ENCODE peak calls at places on chromosomes 5 and 9, in four cellular contexts. Z, M, D and V are unnamed samples.

GRCh38 chr9:97710356-97711222 is 13.4 kb upstream of the XPA start:
- DNase-seq in Z (peak; percentile 47), M (peak; percentile 33), D (peak; percentile 75), V (peak; percentile 87)

GRCh38 chr9:82600536-82601271 is 462.2 kb downstream of the RASEF start:
- DNase-seq in Z (no peak), M (no peak), D (no peak), V (no peak)

GRCh38 chr9:102631559-102631958 is 363.6 kb upstream of the CYLC2 start:
- DNase-seq in Z (no peak), M (no peak), D (peak; percentile 27), V (no peak)

GRCh38 chr5:78638423-78638822 is 10.1 kb downstream of the LHFPL2 start:
- DNase-seq in Z (peak; percentile 19), M (peak; percentile 62), D (peak; percentile 84), V (peak; percentile 87)

GRCh38 chr9:123329329-123329955 is 26.6 kb upstream of the CRB2 start:
- DNase-seq in Z (no peak), M (peak; percentile 35), D (no peak), V (no peak)

GRCh38 chr9:126676102-126676684 is 62.5 kb downstream of the LMX1B start:
- DNase-seq in Z (no peak), M (no peak), D (no peak), V (no peak)

GRCh38 chr5:31531543-31531887 is 378 bp downstream of the DROSHA start:
- DNase-seq in Z (no peak), M (no peak), D (peak; percentile 9), V (peak; percentile 18)

GRCh38 chr5:167916706-167917105 is 374.7 kb upstream of the WWC1 start:
- DNase-seq in Z (peak; percentile 48), M (peak; percentile 33), D (no peak), V (no peak)

GRCh38 chr5:112419596-112420110 is 576 bp upstream of the EPB41L4A start:
- DNase-seq in Z (peak; percentile 36), M (peak; percentile 49), D (peak; percentile 66), V (no peak)

GRCh38 chr9:91530829-91531228 is 107.2 kb upstream of the NFIL3 start:
- DNase-seq in Z (no peak), M (no peak), D (no peak), V (no peak)

GRCh38 chr5:66440202-66440680 is 156.0 kb upstream of the MAST4 start:
- DNase-seq in Z (no peak), M (peak; percentile 58), D (no peak), V (peak; percentile 12)

GRCh38 chr9:127108182-127108876 is 14.1 kb downstream of the ANGPTL2 start:
- DNase-seq in Z (no peak), M (no peak), D (no peak), V (no peak)

GRCh38 chr5:137036630-137037029 is 462.5 kb downstream of the SPOCK1 start:
- DNase-seq in Z (no peak), M (no peak), D (no peak), V (no peak)

GRCh38 chr9:114723926-114724325 is 41.9 kb upstream of the TEX48 start:
- DNase-seq in Z (no peak), M (no peak), D (no peak), V (no peak)

GRCh38 chr9:131868766-131869165 is 128.9 kb upstream of the RAPGEF1 start:
- DNase-seq in Z (no peak), M (no peak), D (no peak), V (no peak)

GRCh38 chr5:44774279-44774880 is 34.4 kb upstream of the MRPS30 start:
- DNase-seq in Z (no peak), M (no peak), D (peak; percentile 49), V (no peak)

GRCh38 chr5:125394661-125395280 is 648.3 kb upstream of the ZNF608 start:
- DNase-seq in Z (no peak), M (no peak), D (no peak), V (no peak)

GRCh38 chr9:127595606-127596005 is 16.5 kb upstream of the STXBP1 start:
- DNase-seq in Z (no peak), M (no peak), D (no peak), V (no peak)

GRCh38 chr5:109078448-109078847 is 330.8 kb downstream of the FER start:
- DNase-seq in Z (no peak), M (no peak), D (no peak), V (no peak)

GRCh38 chr5:126450388-126450787 is 27.2 kb downstream of the GRAMD2B start:
- DNase-seq in Z (no peak), M (no peak), D (no peak), V (no peak)

GRCh38 chr9:110391826-110392485 is 54.3 kb upstream of the TXNDC8 start:
- DNase-seq in Z (no peak), M (no peak), D (no peak), V (no peak)

GRCh38 chr9:124593080-124594058 is 86.2 kb upstream of the NR5A1 start:
- DNase-seq in Z (no peak), M (no peak), D (no peak), V (no peak)

GRCh38 chr5:40615586-40616193 is 64.0 kb upstream of the PTGER4 start:
- DNase-seq in Z (no peak), M (no peak), D (no peak), V (no peak)

GRCh38 chr9:93307468-93308157 is 123.7 kb downstream of the WNK2 start:
- DNase-seq in Z (no peak), M (no peak), D (no peak), V (no peak)

GRCh38 chr5:38465045-38465444 is 91.4 kb downstream of the LIFR start:
- DNase-seq in Z (no peak), M (no peak), D (no peak), V (no peak)

GRCh38 chr5:59276277-59276647 is 617.3 kb downstream of the PDE4D start:
- DNase-seq in Z (no peak), M (no peak), D (no peak), V (no peak)

GRCh38 chr5:103407399-103407798 is 148.8 kb downstream of the MACIR start:
- DNase-seq in Z (no peak), M (no peak), D (no peak), V (no peak)

GRCh38 chr9:21060919-21061561 is 16.7 kb downstream of the IFNB1 start:
- DNase-seq in Z (no peak), M (no peak), D (no peak), V (no peak)

GRCh38 chr5:25944786-25945185 is 1093.6 kb downstream of the CDH9 start:
- DNase-seq in Z (no peak), M (no peak), D (no peak), V (no peak)

GRCh38 chr9:116566677-116567488 is 120.2 kb upstream of the TRIM32 start:
- DNase-seq in Z (no peak), M (no peak), D (peak; percentile 93), V (no peak)

GRCh38 chr9:89606049-89606481 is 1.3 kb downstream of the GADD45G start:
- DNase-seq in Z (peak; percentile 56), M (peak; percentile 67), D (peak; percentile 67), V (peak; percentile 95)

GRCh38 chr9:19186240-19186639 is 44.3 kb upstream of the DENND4C start:
- DNase-seq in Z (no peak), M (no peak), D (peak; percentile 34), V (no peak)

GRCh38 chr5:75281716-75282465 is 45.2 kb upstream of the ANKRD31 start:
- DNase-seq in Z (no peak), M (no peak), D (no peak), V (no peak)

GRCh38 chr9:37916471-37917314 is 12.8 kb upstream of the SLC25A51 start:
- DNase-seq in Z (no peak), M (no peak), D (no peak), V (no peak)

GRCh38 chr9:86464242-86464641 is 110.0 kb upstream of the TUT7 start:
- DNase-seq in Z (no peak), M (no peak), D (no peak), V (no peak)

GRCh38 chr5:113381791-113382190 is 53.0 kb downstream of the TSSK1B start:
- DNase-seq in Z (no peak), M (no peak), D (no peak), V (no peak)

GRCh38 chr9:71895955-71896354 is 15.0 kb downstream of the ABHD17B start:
- DNase-seq in Z (no peak), M (no peak), D (no peak), V (no peak)

GRCh38 chr5:94691947-94692346 is 73.5 kb downstream of the SLF1 start:
- DNase-seq in Z (no peak), M (no peak), D (peak; percentile 32), V (no peak)

GRCh38 chr5:71836084-71836483 is 117.0 kb downstream of the CARTPT start:
- DNase-seq in Z (no peak), M (no peak), D (peak; percentile 12), V (no peak)

GRCh38 chr5:115169392-115170127 is at the start of gene TRIM36:
- DNase-seq in Z (peak; percentile 83), M (peak; percentile 89), D (peak; percentile 94), V (peak; percentile 93)
- TF ChIP-seq POLR2A in Z (peak; percentile 66), M (no peak), D (peak; percentile 48), V (peak; percentile 82)

GRCh38 chr9:137244486-137245449 is 3.7 kb downstream of the TUBB4B start:
- DNase-seq in Z (no peak), M (no peak), D (no peak), V (no peak)
- TF ChIP-seq POLR2A in Z (no peak), M (no peak), D (no peak), V (no peak)

GRCh38 chr9:34620061-34620994 is at the start of gene DCTN3:
- DNase-seq in Z (peak; percentile 93), M (peak; percentile 95), D (peak; percentile 93), V (peak; percentile 89)
- TF ChIP-seq POLR2A in Z (no peak), M (no peak), D (peak; percentile 30), V (peak; percentile 57)

GRCh38 chr5:148309019-148309418 is 3.2 kb upstream of the SPINK7 start:
- DNase-seq in Z (no peak), M (no peak), D (no peak), V (no peak)

GRCh38 chr5:148309746-148310145 is 2.5 kb upstream of the SPINK7 start:
- DNase-seq in Z (no peak), M (no peak), D (no peak), V (no peak)

GRCh38 chr5:148314187-148314586 is 2.0 kb downstream of the SPINK7 start:
- DNase-seq in Z (no peak), M (no peak), D (no peak), V (no peak)

GRCh38 chr5:148311516-148311915 is 707 bp upstream of the SPINK7 start:
- DNase-seq in Z (no peak), M (no peak), D (no peak), V (no peak)

GRCh38 chr5:148312159-148312558 is at the start of gene SPINK7:
- DNase-seq in Z (no peak), M (no peak), D (no peak), V (no peak)
- TF ChIP-seq POLR2A in Z (no peak), M (no peak), D (no peak), V (no peak)

DNA sequence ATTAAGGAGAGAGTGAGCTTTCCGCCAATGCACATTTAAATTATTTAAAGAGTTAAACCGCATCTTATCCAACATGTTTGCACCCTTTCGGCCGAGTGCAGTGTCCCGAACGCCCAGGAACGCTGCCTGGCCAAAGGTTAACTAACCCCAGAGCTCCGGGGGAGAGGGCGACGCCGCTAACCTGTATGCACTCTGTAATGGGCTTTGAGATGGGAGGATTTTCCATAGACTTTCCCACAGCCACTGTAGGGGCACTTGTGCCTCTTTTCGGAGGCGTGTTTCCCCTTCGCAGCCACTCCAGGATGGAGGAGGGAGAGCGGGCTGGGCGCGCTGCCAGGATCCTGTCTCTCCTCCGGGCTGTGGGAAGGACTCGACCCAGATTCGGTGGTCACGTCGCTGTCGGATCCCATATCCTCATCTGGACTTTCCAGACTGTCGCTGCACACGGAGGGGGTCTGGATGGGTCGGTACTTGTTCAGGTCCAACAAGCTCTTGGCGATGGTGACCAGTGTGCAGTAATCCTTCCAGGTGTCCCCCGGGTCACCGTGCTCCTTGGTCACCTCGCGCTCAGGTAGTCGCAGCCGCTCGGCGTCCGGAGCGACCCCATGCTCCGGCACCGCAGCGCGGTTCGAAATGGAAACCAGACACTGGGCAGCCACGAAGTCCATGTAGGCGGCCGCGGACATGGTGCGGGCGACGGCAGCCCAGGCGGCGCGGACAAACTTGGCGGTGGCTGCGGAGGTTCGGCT is 1.6 kb downstream of the KLF9 start:
- DNase-seq in Z (peak; percentile 62), M (peak; percentile 80), D (peak; percentile 28), V (peak; percentile 71)
- TF ChIP-seq POLR2A in Z (no peak), M (no peak), D (no peak), V (no peak)